ENCODE peak calls at places on chromosome 5, in ten cellular contexts. F is K562, R is SK-N-SH, S is PC-3, I is tibial artery, A is A549, Z is mammary epithelial cell, H is IMR-90, D is psoas muscle, W is PC-9. T is an unnamed sample. For H3K4me1, the result is how much of the 10 kb centered on the place peaks cover.

GRCh38 chr5:86689103-86689729 is 71.5 kb downstream of the COX7C start:
- DNase-seq in Z (no peak), D (no peak), S (no peak), A (no peak), W (no peak), R (no peak), I (no peak), H (no peak), F (no peak), T (no peak)

GRCh38 chr5:171445910-171446516 is 26.6 kb downstream of the FGF18 start:
- DNase-seq in D (peak), F (no peak), H (peak), S (no peak), A (no peak), I (no peak), Z (no peak), W (no peak), R (no peak), T (no peak)

GRCh38 chr5:16312786-16313185 is 133.2 kb upstream of the MARCHF11 start:
- DNase-seq in Z (no peak), R (no peak), W (no peak), D (no peak), I (no peak), F (no peak), S (no peak), A (no peak), H (peak), T (no peak)

GRCh38 chr5:73151733-73152410 is 21.1 kb upstream of the TMEM174 start:
- DNase-seq in S (no peak), H (peak), D (no peak), Z (no peak), W (no peak), F (no peak), R (no peak), A (no peak), I (no peak), T (no peak)

GRCh38 chr5:179266291-179267070 is 78.8 kb downstream of the ADAMTS2 start:
- DNase-seq in F (no peak), S (no peak), Z (no peak), A (no peak), I (no peak), R (peak), W (no peak), D (peak), H (no peak), T (no peak)

GRCh38 chr5:135327429-135328127 is 71.5 kb downstream of the MACROH2A1 start:
- DNase-seq in S (no peak), Z (no peak), H (no peak), F (no peak), R (no peak), I (peak), D (no peak), A (no peak), W (no peak), T (no peak)

GRCh38 chr5:102532126-102532525 is 33.3 kb upstream of the SLCO6A1 start:
- DNase-seq in I (no peak), H (no peak), W (no peak), R (no peak), Z (no peak), S (no peak), F (no peak), A (no peak), D (peak), T (no peak)

GRCh38 chr5:139343476-139343875 is 1.8 kb downstream of the PAIP2 start:
- DNase-seq in A (no peak), H (no peak), S (no peak), F (no peak), Z (no peak), I (no peak), W (no peak), D (no peak), R (no peak), T (no peak)

GRCh38 chr5:130652178-130652577 is 512.9 kb downstream of the HINT1 start:
- DNase-seq in H (no peak), S (peak), I (no peak), D (no peak), A (peak), W (no peak), Z (peak), R (no peak), F (no peak), T (peak)

GRCh38 chr5:169805527-169805934 is 168.5 kb downstream of the DOCK2 start:
- DNase-seq in Z (no peak), H (peak), D (no peak), S (no peak), A (no peak), W (no peak), F (peak), I (no peak), R (no peak), T (no peak)

GRCh38 chr5:103847060-103847459 is 284.5 kb upstream of the NUDT12 start:
- DNase-seq in A (peak), H (peak), D (no peak), S (peak), I (no peak), R (no peak), W (no peak), F (no peak), Z (peak), T (peak)

GRCh38 chr5:138077064-138077696 is 6.7 kb upstream of the WNT8A start:
- DNase-seq in Z (peak), D (peak), H (peak), I (peak), F (peak), W (no peak), R (peak), S (peak), A (peak), T (no peak)

GRCh38 chr5:44833249-44833648 is 24.5 kb downstream of the MRPS30 start:
- DNase-seq in R (no peak), D (no peak), Z (no peak), H (no peak), W (no peak), I (no peak), A (no peak), S (no peak), F (no peak), T (no peak)

GRCh38 chr5:137822158-137822764 is 45.4 kb upstream of the MYOT start:
- DNase-seq in W (no peak), I (no peak), D (peak), F (peak), Z (peak), H (peak), S (peak), R (peak), A (peak), T (no peak)

GRCh38 chr5:109327572-109327971 is 82.2 kb downstream of the PJA2 start:
- DNase-seq in S (no peak), F (no peak), A (no peak), H (no peak), W (no peak), R (no peak), I (no peak), Z (no peak), D (no peak), T (no peak)

GRCh38 chr5:40437452-40437861 is 242.3 kb upstream of the PTGER4 start:
- DNase-seq in S (peak), R (no peak), Z (peak), W (peak), H (peak), I (no peak), A (peak), F (no peak), D (no peak), T (no peak)

GRCh38 chr5:95712347-95712958 is 18.7 kb upstream of the RHOBTB3 start:
- DNase-seq in Z (peak), R (peak), F (peak), A (peak), H (peak), W (peak), D (no peak), I (no peak), S (peak), T (peak)

GRCh38 chr5:137836997-137837396 is 30.7 kb upstream of the MYOT start:
- DNase-seq in R (no peak), D (no peak), S (no peak), H (peak), Z (peak), W (no peak), F (no peak), I (no peak), A (no peak), T (no peak)

GRCh38 chr5:7902201-7902600 is 33.3 kb downstream of the MTRR start:
- DNase-seq in S (no peak), Z (no peak), D (no peak), I (no peak), H (no peak), R (no peak), W (no peak), F (no peak), A (no peak), T (no peak)

GRCh38 chr5:32279786-32280185 is 33.0 kb downstream of the MTMR12 start:
- DNase-seq in H (no peak), W (no peak), A (no peak), S (no peak), R (no peak), F (no peak), D (no peak), Z (no peak), I (no peak), T (no peak)

GRCh38 chr5:155293605-155294178 is 280.1 kb downstream of the KIF4B start:
- DNase-seq in F (no peak), Z (no peak), S (no peak), W (no peak), D (no peak), H (no peak), I (no peak), A (no peak), R (peak), T (no peak)
- H3K27ac ChIP-seq in F (no peak), Z (no peak), S (no peak), W (no peak), D (no peak), H (no peak), I (no peak), A (no peak), R (no peak), T (no peak)

GRCh38 chr5:78536797-78537196 is 111.8 kb downstream of the LHFPL2 start:
- DNase-seq in R (no peak), H (no peak), A (no peak), Z (no peak), I (no peak), D (no peak), S (no peak), W (no peak), F (no peak), T (no peak)
- H3K4me1 ChIP-seq in R (under half), H (under half), A (under half), Z (under half), I (under half), D (under half), S (under half), W (under half), F (under half), T (under half)

GRCh38 chr5:112372543-112372942 is 46.5 kb downstream of the EPB41L4A start:
- DNase-seq in H (no peak), F (no peak), W (no peak), A (peak), Z (peak), S (peak), R (no peak), D (no peak), I (no peak), T (no peak)
- TF ChIP-seq CTCF in H (no peak), F (no peak), W (no peak), A (no peak), Z (peak), S (peak), R (no peak), D (no peak), I (no peak), T (peak)

GRCh38 chr5:38524006-38524405 is 32.4 kb downstream of the LIFR start:
- DNase-seq in D (no peak), F (no peak), A (no peak), R (no peak), Z (no peak), S (no peak), H (no peak), I (no peak), W (no peak), T (no peak)
- H3K27ac ChIP-seq in D (no peak), F (no peak), A (no peak), R (no peak), Z (no peak), S (no peak), H (no peak), I (no peak), W (no peak), T (no peak)

GRCh38 chr5:68245325-68245724 is 29.8 kb downstream of the PIK3R1 start:
- DNase-seq in H (peak), I (no peak), S (no peak), F (no peak), R (no peak), D (no peak), A (no peak), W (no peak), Z (no peak), T (no peak)

GRCh38 chr5:68240771-68241170 is 25.2 kb downstream of the PIK3R1 start:
- DNase-seq in W (no peak), A (no peak), Z (no peak), I (no peak), D (no peak), S (no peak), F (no peak), R (peak), H (no peak), T (no peak)

GRCh38 chr5:68243681-68244080 is 28.1 kb downstream of the PIK3R1 start:
- DNase-seq in S (no peak), R (no peak), D (no peak), A (no peak), I (no peak), Z (no peak), W (no peak), H (no peak), F (no peak), T (no peak)

GRCh38 chr5:68242743-68243142 is 27.2 kb downstream of the PIK3R1 start:
- DNase-seq in R (no peak), F (no peak), A (no peak), D (no peak), I (no peak), S (no peak), W (no peak), H (peak), Z (no peak), T (no peak)

GRCh38 chr5:68243251-68243650 is 27.7 kb downstream of the PIK3R1 start:
- DNase-seq in H (no peak), A (no peak), I (no peak), W (no peak), S (no peak), R (no peak), F (no peak), Z (no peak), D (no peak), T (no peak)
- H3K4me1 ChIP-seq in H (under half), A (under half), I (half or more), W (under half), S (under half), R (under half), F (under half), Z (under half), D (half or more), T (under half)

GRCh38 chr5:68246802-68247201 is 31.2 kb downstream of the PIK3R1 start:
- DNase-seq in D (no peak), Z (no peak), R (no peak), I (no peak), H (no peak), W (no peak), F (no peak), S (no peak), A (no peak), T (no peak)
- TF ChIP-seq CTCF in D (no peak), Z (peak), R (peak), I (no peak), H (no peak), W (peak), F (no peak), S (peak), A (peak), T (no peak)

GRCh38 chr5:12647613-12648012 is 743.4 kb upstream of the CTNND2 start:
- DNase-seq in S (no peak), Z (no peak), H (no peak), D (no peak), W (no peak), R (no peak), I (no peak), A (no peak), F (no peak), T (no peak)

GRCh38 chr5:12648558-12648957 is 744.3 kb upstream of the CTNND2 start:
- DNase-seq in R (no peak), F (no peak), Z (no peak), H (no peak), W (no peak), S (no peak), D (no peak), I (no peak), A (no peak), T (no peak)

DNA sequence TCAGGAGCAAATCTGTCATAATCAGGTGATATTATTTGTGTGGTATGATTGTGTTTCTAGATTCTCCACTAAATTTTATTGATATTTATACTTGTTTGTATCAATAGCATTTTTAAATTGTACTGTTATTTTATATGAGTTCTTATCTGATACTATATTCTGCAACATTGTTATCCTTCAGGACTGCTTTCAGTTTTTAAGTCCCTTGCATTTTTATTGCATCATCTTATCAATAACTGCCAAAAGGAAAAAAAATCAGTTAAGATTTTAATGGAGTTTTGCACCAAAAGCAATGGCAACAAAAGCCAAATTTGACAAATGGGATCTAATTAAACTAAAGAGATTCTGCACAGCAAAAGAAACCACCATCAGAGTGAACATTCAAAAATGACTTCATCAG is 741.3 kb upstream of the CTNND2 start:
- DNase-seq in W (no peak), A (no peak), S (no peak), F (no peak), H (no peak), R (no peak), I (no peak), D (no peak), Z (no peak), T (no peak)
- H3K27ac ChIP-seq in W (no peak), A (no peak), S (no peak), F (no peak), H (no peak), R (no peak), I (no peak), D (no peak), Z (no peak), T (no peak)

T was measured in keratinocyte.